ENCODE peak calls at places on chromosomes 13 and 19, in ten cellular contexts. F, L, A, R, O, U, C, H, V and Y are unnamed samples.

GRCh38 chr19:43765109-43765876 is 10.5 kb upstream of the SMG9 start:
- DNase-seq in F (no peak), O (peak), L (peak), C (peak), A (no peak), R (peak), H (peak), V (peak), U (peak), Y (no peak)

GRCh38 chr19:35843676-35844481 is 8.4 kb downstream of the NPHS1 start:
- DNase-seq in O (no peak), C (peak), U (no peak), H (peak), V (peak), L (no peak), F (no peak), A (no peak), R (no peak), Y (no peak)

GRCh38 chr19:30719189-30719990 is 347.2 kb downstream of the ZNF536 start:
- DNase-seq in U (peak), C (peak), H (no peak), L (peak), R (peak), O (no peak), A (peak), V (peak), F (peak), Y (no peak)

GRCh38 chr13:32316030-32316344 is 679 bp downstream of the BRCA2 start:
- DNase-seq in A (no peak), L (no peak), V (peak), U (no peak), H (no peak), C (peak), F (no peak), O (no peak), R (no peak), Y (no peak)

GRCh38 chr13:49997935-49998334 is 1.1 kb downstream of the TRIM13 start:
- DNase-seq in V (no peak), H (no peak), F (peak), R (no peak), C (no peak), U (no peak), L (no peak), A (no peak), O (no peak), Y (no peak)

GRCh38 chr13:50611117-50611781 is 232.2 kb downstream of the DLEU7 start:
- DNase-seq in A (no peak), R (no peak), H (no peak), C (no peak), L (no peak), V (no peak), U (no peak), O (no peak), F (no peak), Y (no peak)

GRCh38 chr13:41971848-41972247 is 10.9 kb upstream of the VWA8 start:
- DNase-seq in R (no peak), U (no peak), O (no peak), F (no peak), A (no peak), V (no peak), L (no peak), C (no peak), H (no peak), Y (no peak)

GRCh38 chr13:109750376-109750775 is 36.0 kb downstream of the IRS2 start:
- DNase-seq in U (no peak), V (no peak), A (no peak), L (no peak), O (no peak), R (no peak), H (no peak), F (no peak), C (no peak), Y (peak)

GRCh38 chr13:43573361-43573740 is 213.4 kb downstream of the ENOX1 start:
- DNase-seq in R (no peak), F (no peak), V (no peak), H (no peak), C (no peak), O (no peak), L (no peak), U (no peak), A (no peak), Y (no peak)

GRCh38 chr13:78601124-78601885 is 2.0 kb downstream of the POU4F1 start:
- DNase-seq in F (no peak), H (no peak), O (no peak), C (no peak), R (no peak), V (no peak), L (no peak), U (no peak), A (no peak), Y (no peak)

GRCh38 chr13:24894277-24894971 is 130.5 kb downstream of the RNF17 start:
- DNase-seq in U (no peak), C (no peak), O (no peak), H (no peak), F (no peak), L (no peak), A (no peak), V (no peak), R (no peak), Y (peak)

GRCh38 chr13:63497601-63498000 is 2082.0 kb upstream of the PCDH20 start:
- DNase-seq in U (no peak), C (no peak), A (no peak), L (no peak), V (no peak), H (no peak), F (no peak), R (no peak), O (no peak), Y (no peak)

GRCh38 chr19:14611051-14611450 is 28.2 kb downstream of the CLEC17A start:
- DNase-seq in V (no peak), R (no peak), F (no peak), U (no peak), A (no peak), C (no peak), L (no peak), O (no peak), H (no peak), Y (no peak)

GRCh38 chr19:590396-590745 is 690 bp downstream of the HCN2 start:
- DNase-seq in A (no peak), O (no peak), H (no peak), V (no peak), L (no peak), U (no peak), C (no peak), F (no peak), R (no peak), Y (no peak)

GRCh38 chr13:67258482-67258881 is 28.3 kb upstream of the PCDH9 start:
- DNase-seq in A (no peak), F (no peak), V (no peak), R (no peak), U (no peak), H (no peak), C (no peak), L (no peak), O (no peak), Y (no peak)

GRCh38 chr13:33125821-33126570 is 109.8 kb downstream of the KL start:
- DNase-seq in C (no peak), R (peak), A (peak), H (peak), O (peak), U (peak), V (no peak), F (peak), L (peak), Y (no peak)

GRCh38 chr13:103282571-103283450 is 216.6 kb upstream of the SLC10A2 start:
- DNase-seq in L (no peak), U (no peak), V (no peak), H (peak), O (no peak), R (no peak), C (no peak), F (no peak), A (no peak), Y (no peak)

GRCh38 chr19:45474191-45474940 is 6.6 kb downstream of the FOSB start:
- DNase-seq in L (no peak), V (no peak), A (no peak), C (no peak), R (no peak), H (no peak), U (no peak), F (no peak), O (no peak), Y (no peak)

GRCh38 chr19:23789246-23789645 is 30.6 kb upstream of the ZNF681 start:
- DNase-seq in R (no peak), O (no peak), C (no peak), L (no peak), A (no peak), U (no peak), H (no peak), V (no peak), F (no peak), Y (no peak)

GRCh38 chr13:44609137-44609536 is 33.0 kb upstream of the TSC22D1 start:
- DNase-seq in A (no peak), H (no peak), C (no peak), V (no peak), F (no peak), O (no peak), L (no peak), U (no peak), R (no peak), Y (no peak)

GRCh38 chr13:44605275-44605674 is 29.1 kb upstream of the TSC22D1 start:
- DNase-seq in R (no peak), U (no peak), O (no peak), V (no peak), A (no peak), H (no peak), C (no peak), L (no peak), F (no peak), Y (no peak)

GRCh38 chr13:44601596-44601995 is 25.5 kb upstream of the TSC22D1 start:
- DNase-seq in H (no peak), A (no peak), C (no peak), F (no peak), O (no peak), V (no peak), R (no peak), L (no peak), U (no peak), Y (no peak)

DNA sequence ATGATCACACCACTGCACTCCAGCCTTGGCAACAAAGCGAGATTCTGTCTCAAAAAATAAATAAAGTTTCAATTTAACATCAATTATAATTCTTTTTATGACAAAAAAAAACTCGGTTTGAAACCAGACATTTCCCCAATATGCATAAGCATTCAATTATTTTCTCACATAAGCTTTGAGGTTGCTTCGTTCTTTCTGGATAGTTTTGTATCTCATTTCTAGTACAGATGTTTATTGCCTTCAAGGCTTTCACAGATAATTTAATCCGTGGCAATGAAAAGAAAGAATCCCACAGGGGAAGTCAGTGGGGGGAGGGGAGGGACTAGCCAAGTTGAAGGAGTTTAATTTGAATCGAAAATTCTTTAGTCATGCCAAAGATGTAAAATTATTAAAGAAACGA is 29.6 kb upstream of the TSC22D1 start:
- DNase-seq in O (no peak), H (no peak), R (no peak), C (no peak), V (no peak), U (no peak), L (no peak), F (no peak), A (no peak), Y (no peak)
- H3K4me3 ChIP-seq in O (no peak), H (no peak), R (no peak), C (no peak), V (no peak), U (no peak), L (no peak), F (no peak), A (no peak), Y (no peak)

GRCh38 chr19:55484571-55485438 is at the start of gene NAT14:
- DNase-seq in U (peak), R (peak), C (peak), F (no peak), L (peak), A (peak), O (no peak), H (peak), V (peak), Y (no peak)
- TF ChIP-seq POLR2A in U (peak), R (peak), C (no peak), F (no peak), L (no peak), A (peak), O (no peak), H (peak), V (peak), Y (no peak)

DNA sequence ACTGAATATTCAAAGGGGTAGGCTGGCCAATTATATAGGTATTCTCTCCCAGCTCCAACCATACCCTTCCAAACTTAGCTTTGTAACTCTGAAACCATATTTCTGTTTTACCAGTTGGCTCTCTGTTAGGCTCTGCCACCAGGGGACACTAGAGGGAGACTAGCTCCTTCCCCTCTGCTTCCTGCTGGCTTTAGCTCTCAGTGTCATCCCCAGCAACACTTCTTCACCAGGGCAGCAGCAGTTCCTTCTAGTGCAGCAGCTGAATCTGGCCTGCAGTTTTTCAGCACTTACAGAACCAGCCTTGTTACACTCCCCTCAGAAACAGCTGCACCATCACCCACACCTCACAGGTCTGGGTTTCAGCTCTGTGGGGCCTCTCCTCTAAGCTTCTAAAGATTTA is 51.0 kb upstream of the DOCK9 start:
- DNase-seq in L (no peak), F (no peak), C (no peak), V (no peak), R (no peak), O (no peak), A (no peak), H (no peak), U (no peak), Y (peak)
- TF ChIP-seq CTCF in L (peak), F (no peak), C (no peak), V (peak), R (no peak), O (peak), A (no peak), H (no peak), U (no peak), Y (no peak)

DNA sequence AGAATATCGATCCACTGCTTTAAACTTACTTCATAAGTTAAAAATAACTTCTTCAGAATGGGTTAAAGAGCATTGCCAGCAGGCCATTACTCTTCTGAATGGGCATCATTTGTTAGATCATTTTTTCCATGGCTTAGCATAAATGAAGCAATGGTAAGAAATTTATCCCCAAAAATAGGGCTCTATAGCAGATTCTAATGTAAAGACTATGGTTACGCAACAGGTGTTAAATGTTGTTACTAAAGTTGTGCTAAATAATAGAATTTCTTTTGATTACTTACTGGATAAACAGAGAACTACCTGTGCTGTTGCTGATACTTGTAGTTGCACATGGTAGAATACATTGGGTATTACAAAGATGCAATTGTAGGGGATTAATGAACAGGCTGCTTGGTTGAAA is 15.9 kb upstream of the ZNF98 start:
- DNase-seq in H (no peak), R (no peak), U (no peak), C (no peak), A (no peak), O (no peak), F (no peak), V (no peak), L (no peak), Y (no peak)
- H3K4me3 ChIP-seq in H (no peak), R (no peak), U (no peak), C (no peak), A (no peak), O (no peak), F (no peak), V (no peak), L (no peak), Y (no peak)

GRCh38 chr19:56841194-56841546 is 644 bp upstream of the PEG3 start:
- DNase-seq in O (no peak), C (no peak), F (no peak), H (no peak), R (no peak), L (no peak), A (no peak), U (no peak), V (no peak), Y (no peak)

GRCh38 chr19:56842421-56842820 is 1.9 kb upstream of the PEG3 start:
- DNase-seq in F (no peak), U (no peak), C (no peak), H (no peak), L (no peak), V (no peak), R (no peak), A (no peak), O (no peak), Y (no peak)

GRCh38 chr19:56838930-56839664 is 1.4 kb downstream of the PEG3 start:
- DNase-seq in L (peak), V (peak), U (peak), H (no peak), A (peak), C (peak), F (peak), R (peak), O (peak), Y (peak)

GRCh38 chr19:56839665-56840451 is 668 bp downstream of the PEG3 start:
- DNase-seq in A (peak), F (no peak), C (peak), O (peak), V (peak), L (peak), U (peak), R (peak), H (no peak), Y (peak)

DNA sequence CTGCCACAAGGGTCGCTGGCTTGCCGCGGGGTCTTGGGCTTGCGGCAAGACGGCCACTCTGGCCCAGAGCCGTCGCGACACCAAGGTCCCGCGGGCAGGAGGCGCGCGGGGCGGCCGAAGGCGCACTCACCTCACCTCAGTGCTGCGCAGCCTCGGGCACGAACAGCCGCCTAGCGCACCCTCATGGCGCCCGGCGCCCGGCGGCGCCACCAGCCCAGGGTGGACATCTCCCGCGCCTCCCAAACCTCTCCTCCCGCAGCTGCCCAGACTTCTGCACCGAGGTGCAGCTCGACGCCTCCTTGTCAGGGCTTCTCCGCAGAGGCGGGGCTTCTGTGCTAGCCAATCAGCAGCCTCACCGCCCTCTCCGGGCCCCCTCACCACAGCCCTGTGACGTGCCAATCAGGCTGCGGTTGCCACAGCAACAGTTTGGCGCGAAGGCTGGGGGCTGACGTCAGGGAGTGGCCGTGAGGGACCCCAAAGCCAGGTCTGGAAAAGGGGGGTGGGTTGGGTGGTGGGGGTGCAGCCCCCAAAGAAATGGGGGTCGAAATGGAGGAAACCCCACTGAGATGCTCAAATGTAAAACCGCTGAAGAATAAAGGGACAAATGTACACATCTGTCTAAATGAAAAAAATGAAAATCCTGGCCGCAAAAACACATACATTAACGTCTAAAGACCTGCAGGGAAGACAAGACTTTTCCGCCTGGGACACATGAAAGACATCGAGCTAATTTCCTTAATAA is at the start of the genes PEG3 and ZIM2:
- DNase-seq in U (peak), C (no peak), L (peak), R (peak), F (no peak), V (peak), A (peak), H (no peak), O (peak), Y (no peak)
- TF ChIP-seq POLR2A in U (peak), C (no peak), L (peak), R (peak), F (no peak), V (no peak), A (peak), H (no peak), O (no peak), Y (no peak)

GRCh38 chr19:5520501-5520900 is 47.3 kb downstream of the TINCR start:
- DNase-seq in O (no peak), L (no peak), F (no peak), V (no peak), H (no peak), R (no peak), C (no peak), U (no peak), A (no peak), Y (no peak)

GRCh38 chr19:5514001-5514400 is 53.8 kb downstream of the TINCR start:
- DNase-seq in O (no peak), A (no peak), V (no peak), R (no peak), C (no peak), L (no peak), H (no peak), U (no peak), F (no peak), Y (no peak)

GRCh38 chr19:5519076-5519475 is 48.7 kb downstream of the TINCR start:
- DNase-seq in L (no peak), F (no peak), V (no peak), C (no peak), O (no peak), R (no peak), A (no peak), H (no peak), U (no peak), Y (no peak)

DNA sequence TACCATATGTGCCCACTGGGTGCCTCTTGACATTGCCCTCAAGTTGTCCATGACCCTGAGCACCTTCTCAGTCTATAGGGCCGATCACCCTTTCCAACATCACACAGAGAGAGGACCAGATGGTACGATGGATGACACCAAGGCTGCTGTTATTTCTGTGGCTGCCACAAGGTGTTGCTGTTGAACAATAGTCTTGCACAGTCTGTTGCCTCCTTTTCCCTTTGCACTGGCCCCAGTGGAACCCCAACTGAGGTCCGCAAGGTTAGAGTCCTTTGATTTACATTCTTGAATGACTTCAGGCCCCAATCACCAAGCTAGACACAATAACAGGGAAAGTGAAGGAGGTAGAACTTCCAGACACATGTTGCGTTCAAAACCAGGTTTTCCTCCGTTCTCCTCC is 52.0 kb downstream of the TINCR start:
- DNase-seq in O (no peak), U (no peak), C (no peak), H (no peak), V (no peak), L (no peak), F (no peak), R (no peak), A (no peak), Y (no peak)
- TF ChIP-seq CTCF in O (no peak), U (no peak), C (no peak), H (no peak), V (no peak), L (no peak), F (no peak), R (no peak), A (no peak), Y (no peak)

GRCh38 chr13:101681834-101682233 is 229.4 kb downstream of the ITGBL1 start:
- DNase-seq in C (no peak), U (no peak), F (no peak), V (no peak), A (no peak), R (no peak), O (no peak), H (no peak), L (no peak), Y (no peak)
- H3K4me3 ChIP-seq in C (no peak), U (no peak), F (no peak), V (no peak), A (no peak), R (no peak), O (no peak), H (no peak), L (no peak), Y (no peak)